ENCODE peak calls at places on chromosomes 6 and 20, in eight cellular contexts. J is effector memory CD4-positive, alpha-beta T cell; V is PC-3; A is AG10803; C is right cardiac atrium; L is GM23338; E is WERI-Rb-1; Q is CD8-positive, alpha-beta memory T cell. K is an unnamed sample.

GRCh38 chr6:37942606-37943376 is 123.3 kb downstream of the ZFAND3 start:
- DNase-seq in C (no peak), L (no peak), J (no peak), V (no peak), E (no peak), A (no peak), Q (no peak), K (no peak)

GRCh38 chr20:16476032-16476431 is 97.2 kb downstream of the KIF16B start:
- DNase-seq in A (peak), V (peak), E (no peak), L (peak), C (no peak), J (no peak), Q (no peak), K (peak)

GRCh38 chr6:92737983-92738382 is 681.4 kb downstream of the EPHA7 start:
- DNase-seq in L (no peak), A (no peak), C (no peak), V (no peak), J (no peak), E (no peak), Q (no peak), K (no peak)

GRCh38 chr6:82766476-82766875 is 299.2 kb downstream of the UBE3D start:
- DNase-seq in L (no peak), V (peak), C (no peak), Q (no peak), E (no peak), J (no peak), A (no peak), K (no peak)

GRCh38 chr6:78910611-78911134 is 43.3 kb downstream of the IRAK1BP1 start:
- DNase-seq in A (peak), V (no peak), L (peak), C (peak), E (no peak), Q (no peak), J (no peak), K (peak)

GRCh38 chr20:4797275-4797674 is 75.6 kb downstream of the PRND start:
- DNase-seq in C (no peak), E (no peak), V (no peak), A (no peak), L (no peak), Q (no peak), J (no peak), K (peak)

GRCh38 chr6:69768664-69769063 is 28.1 kb downstream of the LMBRD1 start:
- DNase-seq in E (no peak), C (no peak), L (no peak), J (no peak), A (peak), Q (no peak), V (peak), K (peak)

GRCh38 chr20:12610871-12611270 is 397.9 kb upstream of the SPTLC3 start:
- DNase-seq in Q (no peak), J (no peak), C (no peak), A (no peak), L (no peak), E (no peak), V (no peak), K (no peak)

GRCh38 chr6:40845588-40845987 is 193.4 kb downstream of the UNC5CL start:
- DNase-seq in C (peak), V (peak), L (peak), J (no peak), A (peak), E (peak), Q (peak), K (peak)

GRCh38 chr6:131730264-131730663 is 19.4 kb upstream of the CTAGE9 start:
- DNase-seq in A (no peak), J (no peak), C (no peak), V (no peak), Q (no peak), E (no peak), L (no peak), K (no peak)

GRCh38 chr20:57223648-57224489 is 42.6 kb downstream of the BMP7 start:
- DNase-seq in Q (no peak), V (peak), L (no peak), E (no peak), A (peak), C (peak), J (no peak), K (peak)

GRCh38 chr20:59525500-59526241 is 78.7 kb upstream of the PHACTR3 start:
- DNase-seq in C (peak), V (peak), J (no peak), L (peak), E (peak), Q (no peak), A (peak), K (peak)

GRCh38 chr6:3715285-3715684 is 36.2 kb downstream of the PXDC1 start:
- DNase-seq in L (no peak), A (no peak), V (no peak), Q (no peak), E (no peak), C (no peak), J (no peak), K (no peak)

GRCh38 chr20:6492396-6493055 is 275.0 kb upstream of the BMP2 start:
- DNase-seq in E (no peak), Q (no peak), C (no peak), A (no peak), J (no peak), L (peak), V (peak), K (no peak)

GRCh38 chr20:9926007-9926406 is 87.1 kb upstream of the PAK5 start:
- DNase-seq in C (no peak), E (peak), V (no peak), Q (no peak), L (no peak), A (no peak), J (no peak), K (no peak)

GRCh38 chr20:47493175-47493953 is 8.3 kb upstream of the NCOA3 start:
- DNase-seq in C (peak), E (peak), L (no peak), V (peak), A (peak), J (no peak), Q (peak), K (peak)

GRCh38 chr20:53769041-53769440 is 175.4 kb upstream of the ZNF217 start:
- DNase-seq in C (no peak), E (no peak), J (no peak), L (peak), A (no peak), Q (no peak), V (peak), K (no peak)

DNA sequence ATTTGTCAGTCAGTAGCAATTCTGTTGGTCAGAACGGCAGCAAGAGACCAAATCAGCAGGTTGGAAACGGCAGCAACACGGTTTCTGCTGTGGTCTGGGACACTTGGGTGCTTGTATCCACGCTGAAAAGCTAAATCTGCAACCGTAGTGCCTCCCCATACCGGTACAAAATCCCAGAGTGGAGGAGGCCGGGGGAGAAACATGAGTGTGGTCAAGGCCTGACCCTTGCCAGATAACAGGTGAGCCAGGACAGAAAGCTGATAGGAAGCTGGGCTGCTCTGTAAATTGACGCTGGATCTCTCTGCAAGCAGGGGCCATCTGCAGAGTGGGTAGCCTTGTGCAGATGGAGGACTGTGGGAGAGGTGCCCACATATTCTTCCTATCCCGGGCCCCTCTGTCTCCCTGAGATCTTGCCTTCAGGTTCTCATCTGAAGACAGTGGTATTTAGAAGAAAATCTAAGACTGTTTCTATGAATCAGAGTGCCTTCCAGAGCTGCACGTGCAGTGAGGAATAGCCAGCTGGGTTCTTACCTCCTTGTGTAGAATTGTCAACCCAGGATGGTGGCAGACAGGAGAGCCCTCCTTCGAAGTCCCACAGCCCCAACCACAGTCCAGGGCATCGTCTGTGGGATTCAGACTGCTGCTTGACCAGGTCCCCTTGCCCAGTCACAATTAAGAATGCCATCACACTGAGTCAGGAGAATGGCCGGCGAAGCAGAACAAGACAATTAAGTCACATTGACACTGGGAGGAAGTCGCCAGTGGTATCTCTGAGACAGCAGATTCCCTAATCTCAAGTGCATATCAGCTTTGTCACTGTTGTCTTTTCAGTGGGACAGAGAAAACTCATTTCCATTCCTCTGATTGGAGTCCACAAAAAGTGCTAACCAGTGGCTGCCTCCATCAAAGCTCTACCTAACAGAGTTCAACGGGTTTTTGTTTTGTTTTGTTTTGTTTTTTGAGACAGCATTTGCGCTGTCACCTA is 100.0 kb upstream of the RIPOR2 start:
- DNase-seq in E (no peak), Q (no peak), L (no peak), A (no peak), J (no peak), C (no peak), V (no peak), K (no peak)
- H3K4me3 ChIP-seq in E (no peak), Q (peak), L (no peak), A (no peak), J (peak), C (no peak), V (no peak), K (no peak)

GRCh38 chr6:133241901-133242760 is 974 bp downstream of the EYA4 start:
- DNase-seq in L (peak), V (no peak), C (no peak), A (no peak), Q (no peak), E (no peak), J (no peak), K (peak)

GRCh38 chr6:133245033-133245903 is 4.1 kb downstream of the EYA4 start:
- DNase-seq in J (no peak), A (no peak), Q (no peak), V (no peak), E (no peak), L (no peak), C (no peak), K (no peak)

GRCh38 chr6:133242761-133243590 is 1.8 kb downstream of the EYA4 start:
- DNase-seq in J (no peak), Q (no peak), E (no peak), A (no peak), C (no peak), L (peak), V (no peak), K (no peak)

GRCh38 chr6:133243723-133244122 is 2.6 kb downstream of the EYA4 start:
- DNase-seq in C (no peak), V (no peak), J (no peak), E (no peak), A (no peak), L (no peak), Q (no peak), K (no peak)

DNA sequence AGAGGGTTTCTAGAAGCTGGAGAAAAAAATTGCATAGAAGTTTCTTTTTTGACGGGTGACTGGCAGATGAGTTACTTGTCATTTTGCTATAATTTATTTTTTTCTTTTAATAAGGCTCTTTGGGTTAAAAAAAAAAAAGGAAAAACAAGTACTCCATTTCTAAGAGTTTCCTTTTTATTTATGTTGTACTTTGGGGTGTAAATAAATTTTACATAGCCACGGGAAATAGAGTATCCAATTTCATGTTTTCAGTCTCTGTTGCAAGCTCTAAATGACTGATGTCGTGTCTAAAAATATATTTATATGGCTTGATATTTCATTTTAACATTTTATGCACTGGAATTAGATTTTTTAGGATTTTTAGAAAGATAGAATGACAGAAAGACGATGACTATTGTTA is 3.3 kb downstream of the EYA4 start:
- DNase-seq in L (no peak), C (no peak), Q (no peak), A (no peak), J (no peak), V (no peak), E (no peak), K (no peak)
- H3K4me3 ChIP-seq in L (no peak), C (no peak), Q (no peak), A (no peak), J (no peak), V (peak), E (no peak), K (no peak)

GRCh38 chr6:151377095-151377494 is 14.3 kb downstream of the ZBTB2 start:
- DNase-seq in L (no peak), Q (no peak), E (no peak), A (no peak), V (no peak), C (no peak), J (no peak), K (no peak)

GRCh38 chr6:151376440-151376839 is 14.9 kb downstream of the ZBTB2 start:
- DNase-seq in J (no peak), E (no peak), Q (no peak), A (no peak), L (no peak), C (no peak), V (no peak), K (no peak)

GRCh38 chr6:151381722-151382121 is 9.6 kb downstream of the ZBTB2 start:
- DNase-seq in V (no peak), C (no peak), J (no peak), A (no peak), E (no peak), Q (no peak), L (no peak), K (no peak)

GRCh38 chr6:151380848-151381205 is 10.5 kb downstream of the ZBTB2 start:
- DNase-seq in V (no peak), J (no peak), Q (no peak), E (no peak), L (peak), A (no peak), C (no peak), K (no peak)

GRCh38 chr6:151379933-151380847 is 11.2 kb downstream of the ZBTB2 start:
- DNase-seq in L (peak), Q (no peak), C (no peak), J (no peak), A (no peak), E (no peak), V (no peak), K (peak)
- H3K4me3 ChIP-seq in L (no peak), Q (peak), C (no peak), J (peak), A (peak), E (no peak), V (no peak), K (peak)

DNA sequence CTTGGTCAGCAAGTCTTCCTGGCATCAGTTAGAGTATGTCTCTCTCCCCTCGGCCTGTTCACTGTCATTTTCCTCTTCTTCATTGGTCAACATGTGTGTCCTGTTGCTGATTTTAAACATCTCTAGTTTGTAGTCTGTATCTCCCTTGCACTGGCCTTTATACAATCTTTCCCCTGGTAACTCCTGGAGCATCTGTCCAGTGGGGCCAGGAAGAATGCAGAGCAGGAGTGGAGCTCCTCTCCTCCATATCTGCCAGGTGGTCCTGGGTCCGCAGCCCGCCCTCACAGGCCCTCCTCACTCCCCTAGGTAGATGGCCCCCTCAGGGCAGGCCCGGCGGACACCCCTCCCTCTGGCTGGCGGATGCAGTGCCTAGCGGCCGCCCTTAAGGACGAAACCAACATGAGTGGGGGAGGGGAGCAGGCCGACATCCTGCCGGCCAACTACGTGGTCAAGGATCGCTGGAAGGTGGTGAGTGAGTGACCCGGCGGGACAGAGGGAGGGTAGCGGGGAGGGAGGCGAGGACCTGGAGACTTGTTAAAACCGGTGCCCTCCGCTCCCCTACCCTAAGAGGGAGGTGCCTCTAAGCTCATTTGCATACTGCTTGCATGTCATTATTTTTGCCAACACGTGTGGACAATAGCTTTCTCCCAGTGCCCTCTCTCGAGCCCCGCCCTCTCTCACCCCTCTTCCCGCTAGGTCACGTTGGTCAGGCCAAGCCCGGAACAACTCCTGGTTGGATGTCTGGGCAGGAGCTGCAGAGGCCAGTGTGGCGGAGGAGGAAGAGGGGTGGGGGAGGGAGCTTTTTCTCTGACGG is 3.2 kb downstream of the TTBK1 start:
- DNase-seq in C (peak), Q (no peak), L (peak), A (no peak), J (no peak), V (no peak), E (no peak), K (no peak)
- H3K4me3 ChIP-seq in C (peak), Q (peak), L (peak), A (peak), J (peak), V (peak), E (peak), K (peak)

GRCh38 chr6:114718716-114719270 is 376.0 kb upstream of the HS3ST5 start:
- DNase-seq in A (no peak), L (no peak), Q (no peak), J (no peak), V (no peak), C (no peak), E (peak), K (no peak)

GRCh38 chr6:114713690-114714089 is 370.9 kb upstream of the HS3ST5 start:
- DNase-seq in E (no peak), A (no peak), J (no peak), Q (no peak), L (no peak), V (no peak), C (no peak), K (no peak)

GRCh38 chr6:114712129-114712662 is 369.4 kb upstream of the HS3ST5 start:
- DNase-seq in C (no peak), E (no peak), V (no peak), L (no peak), A (no peak), J (no peak), Q (no peak), K (no peak)

DNA sequence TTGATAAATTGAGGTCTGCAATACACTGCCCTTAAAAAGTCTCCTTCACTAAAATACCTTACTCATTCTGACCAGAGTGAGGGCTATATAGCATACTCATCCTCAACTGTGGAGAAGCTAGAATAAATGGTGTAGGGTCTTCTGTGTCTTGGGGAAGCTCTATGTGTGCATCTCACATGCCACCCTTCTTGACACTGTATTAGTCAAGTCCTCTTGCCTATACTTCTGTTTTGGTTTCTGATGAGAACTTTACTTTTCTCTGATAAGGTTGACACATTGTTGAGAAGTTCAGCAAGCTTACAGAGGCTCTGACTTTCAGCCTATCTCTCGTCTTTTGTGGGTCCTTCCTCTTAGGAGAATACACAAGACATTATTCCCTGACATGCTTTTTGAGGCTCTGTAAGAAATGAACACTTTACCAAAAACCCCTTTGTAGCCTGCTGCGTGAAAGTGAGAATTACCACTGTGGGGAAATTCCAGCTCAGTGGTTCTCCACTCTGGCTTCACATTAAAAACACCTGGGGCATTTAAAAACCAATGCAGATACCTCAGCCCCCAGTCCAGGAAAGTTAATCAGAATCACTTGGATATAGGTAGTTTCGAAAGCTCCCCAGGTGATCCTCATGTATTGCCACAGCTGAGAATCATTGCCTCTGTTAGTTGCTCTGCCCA is 372.1 kb upstream of the HS3ST5 start:
- DNase-seq in E (no peak), V (no peak), L (no peak), A (no peak), J (no peak), Q (no peak), C (no peak), K (no peak)
- H3K4me3 ChIP-seq in E (no peak), V (no peak), L (no peak), A (no peak), J (no peak), Q (no peak), C (no peak), K (no peak)

GRCh38 chr6:80004199-80005072 is at the start of gene TTK:
- DNase-seq in A (peak), J (peak), V (peak), C (peak), Q (peak), L (peak), E (peak), K (peak)

GRCh38 chr6:80001337-80001736 is 3.1 kb upstream of the TTK start:
- DNase-seq in C (no peak), Q (no peak), L (no peak), A (no peak), E (no peak), V (no peak), J (no peak), K (no peak)

GRCh38 chr6:80006541-80006940 is 2.1 kb downstream of the TTK start:
- DNase-seq in C (no peak), E (no peak), J (no peak), V (no peak), L (no peak), A (peak), Q (no peak), K (no peak)

GRCh38 chr6:80003841-80004198 is 629 bp upstream of the TTK start:
- DNase-seq in A (no peak), C (no peak), V (no peak), L (peak), J (peak), Q (peak), E (peak), K (no peak)

DNA sequence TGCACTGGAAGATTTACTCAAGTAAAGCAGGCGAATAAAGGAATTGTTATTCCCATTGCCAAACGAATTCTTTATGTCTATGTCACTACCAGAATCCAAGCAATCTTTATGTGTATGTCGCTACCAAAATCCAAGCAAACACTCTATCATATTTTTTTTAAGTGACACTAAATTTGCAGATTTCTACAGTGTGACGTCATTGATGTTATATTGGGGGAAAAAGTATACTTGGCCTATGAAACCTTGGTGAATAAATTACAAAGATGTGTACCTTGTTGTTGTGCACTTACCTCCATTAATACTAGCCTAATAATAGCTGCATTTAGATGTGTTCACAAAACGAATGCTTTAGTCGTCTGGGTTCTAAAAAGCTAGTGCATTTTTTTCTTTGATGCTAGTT is 957 bp downstream of the TTK start:
- DNase-seq in E (no peak), C (no peak), V (no peak), Q (no peak), A (no peak), J (no peak), L (no peak), K (no peak)
- H3K4me3 ChIP-seq in E (peak), C (no peak), V (peak), Q (no peak), A (peak), J (no peak), L (peak), K (peak)

GRCh38 chr6:90284745-90285481 is 11.7 kb downstream of the BACH2 start:
- DNase-seq in Q (no peak), L (no peak), V (peak), E (no peak), J (no peak), C (no peak), A (peak), K (peak)
- H3K4me3 ChIP-seq in Q (peak), L (no peak), V (peak), E (no peak), J (peak), C (peak), A (peak), K (no peak)